ENCODE peak calls at places on chromosomes 3 and 15, in ten cellular contexts. G, W, Q, F, J, R, A, H, S and V are unnamed samples. For H3K9me3, the result is how much of the 10 kb centered on the place peaks cover.

GRCh38 chr3:58176827-58177489 is 33.8 kb downstream of the DNASE1L3 start:
- DNase-seq in W (no peak), H (no peak), G (no peak), F (no peak), A (no peak), Q (no peak), S (no peak), R (no peak), J (no peak), V (peak)

GRCh38 chr3:15579071-15579470 is 22.3 kb downstream of the HACL1 start:
- DNase-seq in S (no peak), H (no peak), A (no peak), F (no peak), G (no peak), W (no peak), Q (no peak), J (no peak), R (no peak), V (no peak)

GRCh38 chr15:89116404-89116803 is 28.1 kb downstream of the ABHD2 start:
- DNase-seq in J (no peak), W (no peak), H (no peak), Q (no peak), F (no peak), R (no peak), S (no peak), G (no peak), A (no peak), V (no peak)

GRCh38 chr3:9897408-9898372 is 5.0 kb upstream of the IL17RE start:
- DNase-seq in J (peak), H (no peak), S (no peak), R (peak), F (peak), A (no peak), G (peak), Q (peak), W (no peak), V (peak)

GRCh38 chr3:23776352-23776891 is 29.3 kb upstream of the UBE2E1 start:
- DNase-seq in Q (no peak), F (no peak), J (no peak), W (no peak), S (no peak), G (no peak), H (no peak), A (no peak), R (no peak), V (no peak)

GRCh38 chr15:60476713-60477112 is 2.2 kb downstream of the ICE2 start:
- DNase-seq in S (no peak), J (no peak), Q (no peak), A (no peak), G (no peak), R (no peak), H (no peak), W (no peak), F (no peak), V (no peak)

GRCh38 chr3:24164967-24165366 is 219.9 kb downstream of the NR1D2 start:
- DNase-seq in J (no peak), Q (no peak), W (no peak), F (no peak), G (no peak), R (no peak), A (no peak), H (no peak), S (no peak), V (no peak)

GRCh38 chr15:91849180-91849579 is 4.3 kb upstream of the SLCO3A1 start:
- DNase-seq in R (no peak), W (no peak), F (no peak), H (no peak), A (no peak), G (no peak), S (no peak), J (no peak), Q (no peak), V (no peak)

GRCh38 chr3:187970106-187970505 is 183.9 kb upstream of the LPP start:
- DNase-seq in R (no peak), F (no peak), H (no peak), S (no peak), J (no peak), Q (no peak), G (no peak), W (no peak), A (no peak), V (no peak)

GRCh38 chr15:57133127-57133968 is 214.9 kb downstream of the TCF12 start:
- DNase-seq in Q (no peak), R (peak), W (no peak), S (no peak), H (no peak), J (no peak), F (no peak), A (no peak), G (no peak), V (no peak)

GRCh38 chr3:132006605-132007204 is 28.1 kb downstream of the CPNE4 start:
- DNase-seq in G (peak), Q (peak), W (peak), F (no peak), H (no peak), J (peak), S (no peak), R (peak), A (no peak), V (no peak)

GRCh38 chr15:39684215-39684614 is 98.4 kb downstream of the FSIP1 start:
- DNase-seq in F (no peak), W (no peak), J (no peak), A (no peak), R (no peak), Q (no peak), G (no peak), H (no peak), S (no peak), V (no peak)

GRCh38 chr3:141680620-141681389 is 57.3 kb upstream of the RNF7 start:
- DNase-seq in G (no peak), H (no peak), F (no peak), Q (no peak), A (peak), S (no peak), R (peak), W (no peak), J (no peak), V (no peak)

GRCh38 chr3:69370156-69370944 is 15.5 kb downstream of the FRMD4B start:
- DNase-seq in G (peak), F (no peak), W (no peak), H (peak), S (peak), R (peak), J (no peak), Q (no peak), A (no peak), V (peak)

GRCh38 chr3:173892547-173892946 is 495.0 kb downstream of the NLGN1 start:
- DNase-seq in W (no peak), R (peak), Q (no peak), G (no peak), F (no peak), A (no peak), S (no peak), H (no peak), J (no peak), V (no peak)

GRCh38 chr3:187150599-187150998 is 11.3 kb upstream of the RPL39L start:
- DNase-seq in W (no peak), A (no peak), Q (no peak), J (no peak), F (no peak), G (peak), R (peak), H (no peak), S (no peak), V (peak)

GRCh38 chr3:50572801-50573371 is 3.6 kb downstream of the HEMK1 start:
- DNase-seq in H (no peak), A (no peak), J (no peak), Q (no peak), G (no peak), S (no peak), W (no peak), R (no peak), F (no peak), V (no peak)

GRCh38 chr3:12984023-12984823 is 89.0 kb downstream of the IQSEC1 start:
- DNase-seq in G (peak), Q (peak), W (peak), R (peak), H (no peak), A (peak), F (peak), S (no peak), J (peak), V (no peak)

GRCh38 chr15:95129589-95129988 is 898.2 kb downstream of the MCTP2 start:
- DNase-seq in F (no peak), H (no peak), R (peak), S (peak), W (no peak), A (no peak), Q (no peak), G (peak), J (no peak), V (no peak)

DNA sequence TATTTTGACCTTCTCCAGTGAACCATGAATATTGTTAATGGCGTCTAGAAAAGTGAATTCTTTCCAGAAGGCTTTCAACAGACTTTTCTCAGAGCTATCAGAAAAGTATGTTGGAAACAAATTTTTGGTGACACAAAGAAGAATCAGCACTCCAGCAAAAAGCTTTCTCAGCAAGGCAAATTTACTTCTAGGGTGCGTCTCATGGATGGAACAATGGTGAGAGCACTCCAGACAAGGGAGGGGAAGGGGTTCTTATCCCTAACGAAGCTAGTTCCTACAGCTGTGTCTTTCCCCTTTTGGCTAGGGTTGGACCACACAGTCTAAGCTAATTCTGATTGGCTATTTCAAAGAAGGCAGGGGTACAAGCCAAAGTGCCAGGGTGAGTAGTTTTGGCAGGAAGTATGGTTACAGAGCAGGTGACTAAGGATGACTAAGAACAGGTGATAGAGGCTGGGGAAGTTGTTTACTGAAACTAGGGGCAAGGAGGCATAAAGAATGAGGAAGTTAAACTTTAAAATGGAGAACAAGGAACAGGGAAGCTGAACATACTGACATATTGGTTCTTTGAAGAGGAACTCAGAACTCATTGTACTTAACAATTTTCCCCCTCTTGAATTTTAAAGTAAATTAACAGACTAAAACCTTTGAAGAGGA is 959.8 kb downstream of the NAALADL2 start:
- DNase-seq in S (no peak), G (no peak), R (no peak), W (no peak), Q (no peak), F (no peak), A (no peak), H (no peak), J (peak), V (no peak)
- H3K9me3 ChIP-seq in S (under half), G (under half), R (under half), W (under half), Q (under half), F (under half), A (under half), H (under half), J (under half), V (half or more)

GRCh38 chr3:185328324-185329004 is 34.5 kb upstream of the MAP3K13 start:
- DNase-seq in F (no peak), G (peak), J (no peak), W (no peak), H (no peak), A (no peak), Q (peak), R (no peak), S (no peak), V (no peak)
- TF ChIP-seq POLR2AphosphoS5 in F (no peak), G (peak), J (no peak), W (no peak), H (no peak), A (no peak), Q (no peak), R (no peak), S (no peak), V (no peak)

DNA sequence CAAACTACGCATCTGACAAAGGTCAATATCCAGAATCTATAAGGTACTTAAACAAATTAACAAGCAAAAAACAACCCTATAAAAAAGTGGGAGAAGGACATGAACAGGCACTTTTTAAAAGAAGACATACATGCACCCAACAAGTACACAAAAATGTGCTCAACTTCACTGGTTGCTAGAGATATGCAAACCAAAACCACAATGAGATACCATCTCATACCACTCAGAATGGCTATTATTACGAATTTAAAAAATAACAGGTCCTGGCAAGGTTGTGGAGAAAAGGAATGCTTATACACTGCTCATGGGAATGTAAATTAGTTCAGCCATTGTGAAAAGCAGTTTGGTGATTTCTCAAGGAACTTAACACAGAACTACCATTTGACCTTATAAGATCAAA is 175.6 kb upstream of the MLF1 start:
- DNase-seq in S (no peak), F (no peak), R (no peak), Q (no peak), H (no peak), W (no peak), J (no peak), A (no peak), G (no peak), V (no peak)
- H3K9me3 ChIP-seq in S (under half), F (under half), R (under half), Q (under half), H (under half), W (under half), J (under half), A (under half), G (under half), V (under half)

DNA sequence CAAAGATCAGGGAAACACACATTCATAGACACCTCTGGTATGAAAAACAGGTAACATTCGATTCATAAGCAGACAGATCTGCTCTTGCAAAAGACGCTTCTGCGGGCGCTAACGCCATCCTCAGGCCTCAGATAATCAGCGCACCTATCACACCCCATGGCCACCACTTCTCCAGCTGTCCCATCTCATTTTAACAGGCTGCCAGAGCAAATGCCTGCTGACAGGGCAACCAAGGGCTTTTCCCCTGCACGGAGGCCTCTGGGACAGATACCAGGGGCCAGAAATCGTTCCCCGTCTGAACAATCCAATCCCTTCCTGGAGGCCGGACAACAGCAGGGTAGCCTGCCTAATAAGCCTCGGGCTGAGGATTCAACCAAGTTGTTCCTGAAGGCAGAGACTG is 15.2 kb downstream of the ABCC5 start:
- DNase-seq in Q (no peak), G (no peak), J (no peak), S (no peak), F (no peak), W (no peak), R (no peak), H (no peak), A (no peak), V (no peak)
- TF ChIP-seq POLR2AphosphoS5 in Q (no peak), G (no peak), J (no peak), S (no peak), F (no peak), W (no peak), R (no peak), H (no peak), A (no peak), V (no peak)

GRCh38 chr3:93924491-93924890 is 49.2 kb downstream of the PROS1 start:
- DNase-seq in S (no peak), R (no peak), F (no peak), J (no peak), A (no peak), G (no peak), Q (no peak), W (no peak), H (no peak), V (no peak)

GRCh38 chr3:93931597-93932229 is 42.0 kb downstream of the PROS1 start:
- DNase-seq in Q (no peak), H (no peak), J (no peak), R (no peak), W (no peak), A (no peak), F (no peak), S (no peak), G (no peak), V (no peak)

GRCh38 chr3:93934366-93935046 is 39.2 kb downstream of the PROS1 start:
- DNase-seq in S (no peak), J (no peak), G (no peak), R (no peak), H (no peak), A (no peak), Q (no peak), W (no peak), F (no peak), V (no peak)

DNA sequence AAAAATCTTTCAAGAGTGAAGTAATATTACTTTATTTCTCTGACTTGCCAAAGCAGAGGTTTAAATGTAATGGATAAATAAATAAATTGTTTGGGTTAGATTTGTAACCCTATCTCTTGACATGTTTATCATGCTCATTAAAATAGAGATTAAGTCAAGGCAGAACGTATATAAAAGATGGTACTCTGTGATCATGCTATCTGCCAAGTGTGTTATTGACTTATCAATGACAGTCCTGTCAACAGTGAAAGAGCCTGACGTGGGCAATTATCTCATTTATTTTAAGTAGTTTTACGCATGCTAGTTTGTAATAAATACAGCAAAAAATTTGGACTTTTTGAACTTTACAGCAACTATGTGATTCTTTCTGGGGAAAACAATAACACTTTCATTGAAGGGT is 43.7 kb downstream of the PROS1 start:
- DNase-seq in S (no peak), A (no peak), F (no peak), J (no peak), G (no peak), W (no peak), H (no peak), R (no peak), Q (no peak), V (no peak)
- H3K9me3 ChIP-seq in S (under half), A (under half), F (under half), J (under half), G (under half), W (under half), H (under half), R (under half), Q (under half), V (under half)

DNA sequence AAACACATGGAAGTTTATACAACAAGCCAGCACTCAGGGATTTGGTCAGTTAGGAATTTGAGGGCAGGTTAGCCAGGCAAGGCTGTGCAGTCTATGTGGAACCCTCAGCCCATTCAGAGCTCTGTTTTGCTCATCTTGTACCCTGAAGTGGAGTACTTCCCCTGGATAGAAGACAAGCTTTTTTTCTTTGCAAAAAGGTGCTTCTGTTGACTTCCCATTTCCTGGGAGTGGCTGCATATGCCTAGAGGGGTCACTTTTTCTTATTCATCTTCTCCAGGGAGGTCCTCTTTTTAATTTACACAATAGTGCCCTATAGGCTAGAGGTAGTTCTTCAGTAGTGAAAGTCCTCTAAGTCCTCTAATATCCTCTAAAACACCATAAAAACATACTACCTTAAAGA is 225.0 kb upstream of the P2RY1 start:
- DNase-seq in J (no peak), A (no peak), Q (no peak), G (no peak), W (no peak), F (no peak), R (no peak), S (no peak), H (no peak), V (no peak)
- TF ChIP-seq POLR2AphosphoS5 in J (no peak), A (no peak), Q (no peak), G (no peak), W (no peak), F (no peak), R (no peak), S (no peak), H (no peak), V (no peak)

DNA sequence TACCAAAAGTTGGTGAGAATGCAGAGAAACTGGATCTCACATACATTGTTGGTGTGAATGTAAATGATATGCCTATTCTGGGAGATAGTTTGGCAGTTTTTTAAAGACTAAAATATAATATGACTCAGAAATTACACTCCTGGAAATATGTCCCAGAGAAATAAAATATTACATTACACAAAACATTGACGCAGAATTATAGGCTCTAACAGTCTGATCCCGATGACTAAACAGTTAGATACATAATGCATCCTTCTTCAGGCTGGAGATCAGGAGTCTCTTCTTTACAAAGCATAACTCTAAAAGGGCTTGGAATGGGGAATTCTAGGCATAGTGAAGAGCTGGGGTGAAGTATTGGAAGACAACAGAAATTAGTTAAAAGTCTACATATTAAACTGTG is 586.2 kb upstream of the NECTIN3 start:
- DNase-seq in J (no peak), S (no peak), G (no peak), R (no peak), A (no peak), H (no peak), F (no peak), Q (no peak), W (no peak), V (no peak)
- H3K9me3 ChIP-seq in J (under half), S (under half), G (under half), R (under half), A (under half), H (under half), F (under half), Q (under half), W (under half), V (half or more)

GRCh38 chr3:22537560-22537959 is 665.6 kb upstream of the UBE2E2 start:
- DNase-seq in R (no peak), Q (no peak), A (no peak), S (no peak), W (no peak), F (no peak), H (no peak), J (no peak), G (no peak), V (no peak)

GRCh38 chr3:22542311-22542710 is 660.8 kb upstream of the UBE2E2 start:
- DNase-seq in G (no peak), H (no peak), F (no peak), S (no peak), A (no peak), J (no peak), W (no peak), Q (no peak), R (no peak), V (no peak)

GRCh38 chr3:22536582-22536981 is 666.5 kb upstream of the UBE2E2 start:
- DNase-seq in A (no peak), H (no peak), Q (no peak), W (no peak), F (no peak), R (no peak), G (no peak), J (no peak), S (no peak), V (no peak)
- TF ChIP-seq POLR2AphosphoS5 in A (no peak), H (no peak), Q (no peak), W (no peak), F (no peak), R (no peak), G (no peak), J (no peak), S (no peak), V (no peak)